ENCODE peak calls at places on chromosome 11, in six cellular contexts. Z is activated CD4-positive, alpha-beta T cell treated with anti-CD3 and anti-CD28 coated beads for 48 hours; D is NCI-H1105; C is right cardiac atrium; H is GM20000; Y is AG09319. B is an unnamed sample.

GRCh38 chr11:9170450-9170849 is 79.1 kb upstream of the SCUBE2 start:
- DNase-seq in H (no peak), C (no peak), D (no peak), Z (no peak), Y (peak), B (no peak)

GRCh38 chr11:71391352-71391751 is 56.8 kb downstream of the DHCR7 start:
- DNase-seq in C (no peak), Z (no peak), D (no peak), Y (no peak), H (no peak), B (no peak)

GRCh38 chr11:45751430-45751829 is 53.5 kb upstream of the SLC35C1 start:
- DNase-seq in H (no peak), Y (no peak), C (no peak), Z (no peak), D (no peak), B (no peak)

GRCh38 chr11:64406221-64406946 is 47.4 kb downstream of the RPS6KA4 start:
- DNase-seq in Z (no peak), D (no peak), C (peak), H (no peak), Y (no peak), B (peak)

GRCh38 chr11:65649656-65650546 is 12.0 kb downstream of the SIPA1 start:
- DNase-seq in Y (no peak), H (no peak), C (peak), Z (no peak), D (no peak), B (no peak)

GRCh38 chr11:103947566-103947919 is 88.9 kb upstream of the DDI1 start:
- DNase-seq in H (no peak), D (no peak), Y (peak), C (peak), Z (no peak), B (no peak)

GRCh38 chr11:2805388-2806057 is 80.1 kb downstream of the CDKN1C start:
- DNase-seq in Y (peak), H (no peak), D (no peak), C (peak), Z (no peak), B (peak)

GRCh38 chr11:114989536-114989935 is 311.2 kb downstream of the NXPE2 start:
- DNase-seq in C (no peak), H (no peak), D (no peak), Z (no peak), Y (no peak), B (no peak)

GRCh38 chr11:46877580-46877979 is 31.5 kb upstream of the CKAP5 start:
- DNase-seq in C (no peak), D (no peak), Y (no peak), H (no peak), Z (no peak), B (no peak)

GRCh38 chr11:78930810-78931209 is 356.1 kb upstream of the NARS2 start:
- DNase-seq in Z (no peak), C (no peak), H (no peak), D (no peak), Y (no peak), B (peak)

GRCh38 chr11:130706572-130706971 is 209.7 kb downstream of the SNX19 start:
- DNase-seq in Y (no peak), Z (no peak), H (no peak), D (no peak), C (no peak), B (no peak)

GRCh38 chr11:35182317-35182939 is 43.5 kb downstream of the CD44 start:
- DNase-seq in Y (no peak), Z (no peak), D (no peak), C (no peak), H (peak), B (no peak)

GRCh38 chr11:69699213-69699612 is 4.6 kb downstream of the FGF19 start:
- DNase-seq in Z (no peak), Y (no peak), D (no peak), H (no peak), C (no peak), B (peak)

GRCh38 chr11:12684354-12684753 is 10.1 kb downstream of the TEAD1 start:
- DNase-seq in Y (no peak), C (no peak), D (no peak), Z (no peak), H (no peak), B (no peak)

GRCh38 chr11:73521621-73522020 is 76.3 kb downstream of the FAM168A start:
- DNase-seq in Y (no peak), Z (peak), C (no peak), H (no peak), D (no peak), B (no peak)

GRCh38 chr11:88709567-88709966 is 356.2 kb downstream of the GRM5 start:
- DNase-seq in D (no peak), Z (no peak), C (no peak), H (no peak), Y (no peak), B (no peak)

GRCh38 chr11:68688881-68689280 is 4.5 kb downstream of the GAL start:
- DNase-seq in Y (no peak), D (no peak), H (no peak), C (no peak), Z (no peak), B (peak)

GRCh38 chr11:9969068-9969467 is 305.2 kb downstream of the SWAP70 start:
- DNase-seq in H (no peak), Y (no peak), Z (no peak), C (no peak), D (no peak), B (no peak)

GRCh38 chr11:36356201-36356600 is 60.1 kb downstream of the PRR5L start:
- DNase-seq in C (no peak), Z (no peak), H (peak), Y (no peak), D (no peak), B (no peak)

GRCh38 chr11:111446404-111447152 is 65.6 kb downstream of the BTG4 start:
- DNase-seq in C (peak), Z (peak), Y (peak), D (peak), H (peak), B (peak)

GRCh38 chr11:64893194-64894069 is 15.0 kb upstream of the EHD1 start:
- DNase-seq in H (no peak), Z (no peak), D (no peak), Y (no peak), C (no peak), B (no peak)

GRCh38 chr11:77819921-77820564 is 479 bp downstream of the RSF1 start:
- DNase-seq in Y (no peak), D (peak), H (peak), C (peak), Z (peak), B (peak)

GRCh38 chr11:126978911-126979310 is 21.7 kb downstream of the KIRREL3 start:
- DNase-seq in Y (no peak), H (no peak), D (peak), Z (no peak), C (no peak), B (no peak)

GRCh38 chr11:127451852-127452251 is 451.3 kb upstream of the KIRREL3 start:
- DNase-seq in H (no peak), Y (no peak), C (peak), D (no peak), Z (no peak), B (peak)

GRCh38 chr11:32056445-32056844 is 34.4 kb upstream of the RCN1 start:
- DNase-seq in Z (no peak), C (no peak), D (no peak), Y (peak), H (no peak), B (no peak)

GRCh38 chr11:17528181-17528691 is 16.0 kb downstream of the USH1C start:
- DNase-seq in H (peak), Z (peak), C (peak), D (no peak), Y (no peak), B (no peak)

GRCh38 chr11:129644326-129644725 is 171.3 kb upstream of the TMEM45B start:
- DNase-seq in D (no peak), Y (no peak), Z (no peak), H (no peak), C (no peak), B (no peak)

GRCh38 chr11:122215244-122215992 is 99.4 kb upstream of the BLID start:
- DNase-seq in Z (peak), Y (peak), D (peak), C (peak), H (peak), B (peak)

GRCh38 chr11:19800162-19800561 is 87.5 kb downstream of the NAV2 start:
- DNase-seq in D (no peak), Z (no peak), Y (no peak), H (no peak), C (no peak), B (no peak)

GRCh38 chr11:123186291-123186690 is 8.8 kb downstream of the CLMP start:
- DNase-seq in Y (no peak), H (no peak), C (no peak), D (no peak), Z (no peak), B (no peak)

GRCh38 chr11:65440831-65441499 is 18.4 kb downstream of the NEAT1 start:
- DNase-seq in D (no peak), H (no peak), Y (no peak), Z (no peak), C (no peak), B (peak)

GRCh38 chr11:5818245-5818865 is 9.6 kb downstream of the OR52N2 start:
- DNase-seq in C (no peak), Y (no peak), H (no peak), Z (no peak), D (no peak), B (no peak)

GRCh38 chr11:103488021-103488420 is 378.8 kb downstream of the DYNC2H1 start:
- DNase-seq in D (no peak), H (no peak), C (no peak), Z (no peak), Y (no peak), B (no peak)

GRCh38 chr11:31493235-31493634 is 16.2 kb downstream of the IMMP1L start:
- DNase-seq in H (no peak), Z (no peak), C (no peak), Y (no peak), D (no peak), B (no peak)

GRCh38 chr11:128694618-128695481 is 978 bp downstream of the FLI1 start:
- DNase-seq in D (no peak), Y (no peak), C (peak), H (peak), Z (peak), B (peak)

GRCh38 chr11:65334696-65335295 is 1.1 kb downstream of the DPF2 start:
- DNase-seq in C (no peak), D (no peak), H (no peak), Z (no peak), Y (no peak), B (no peak)